ENCODE peak calls at places on chromosomes 16 and 17, in six cellular contexts. N is A549, A is IMR-90, X is H1, F is GM12878, R is K562. B is an unnamed sample.

GRCh38 chr17:6408271-6408670 is 26.6 kb downstream of the AIPL1 start:
- DNase-seq in N (no peak), A (no peak), X (no peak), F (no peak), R (no peak), B (no peak)

GRCh38 chr17:489758-490329 is 137.2 kb upstream of the RPH3AL start:
- DNase-seq in N (peak), A (peak), X (no peak), F (no peak), R (peak), B (no peak)

GRCh38 chr16:65413861-65414260 is 292.0 kb upstream of the CDH11 start:
- DNase-seq in N (no peak), A (peak), X (no peak), F (no peak), R (no peak), B (no peak)

GRCh38 chr17:41697122-41697962 is 8.7 kb downstream of the EIF1 start:
- DNase-seq in N (no peak), A (peak), X (no peak), F (no peak), R (no peak), B (no peak)

GRCh38 chr17:57477483-57478357 is 221.4 kb downstream of the MSI2 start:
- DNase-seq in N (no peak), A (no peak), X (no peak), F (no peak), R (no peak), B (no peak)

GRCh38 chr16:53945996-53946395 is 242.0 kb downstream of the FTO start:
- DNase-seq in N (peak), A (peak), X (no peak), F (no peak), R (peak), B (peak)

GRCh38 chr17:74569392-74570003 is 2.2 kb upstream of the CD300H start:
- DNase-seq in N (peak), A (peak), X (no peak), F (no peak), R (no peak), B (peak)

GRCh38 chr17:30344283-30345088 is 10.6 kb upstream of the TMIGD1 start:
- DNase-seq in N (no peak), A (peak), X (no peak), F (no peak), R (peak), B (no peak)

GRCh38 chr17:65604070-65604469 is 42.6 kb upstream of the AXIN2 start:
- DNase-seq in N (no peak), A (peak), X (no peak), F (no peak), R (no peak), B (no peak)

GRCh38 chr17:50151937-50152547 is 1.6 kb upstream of the PPP1R9B start:
- DNase-seq in N (peak), A (peak), X (no peak), F (no peak), R (peak), B (peak)

GRCh38 chr17:3916825-3917224 is 560 bp upstream of the P2RX1 start:
- DNase-seq in N (no peak), A (no peak), X (no peak), F (no peak), R (no peak), B (no peak)

GRCh38 chr17:12813680-12814079 is 24.4 kb downstream of the ARHGAP44 start:
- DNase-seq in N (no peak), A (no peak), X (no peak), F (no peak), R (no peak), B (no peak)

GRCh38 chr16:68235105-68235881 is 634 bp downstream of the ESRP2 start:
- DNase-seq in N (no peak), A (no peak), X (no peak), F (no peak), R (no peak), B (no peak)

GRCh38 chr16:1687427-1688316 is 9.6 kb downstream of the JPT2 start:
- DNase-seq in N (no peak), A (no peak), X (no peak), F (no peak), R (no peak), B (no peak)

GRCh38 chr16:68401871-68402747 is 46.2 kb downstream of the SMPD3 start:
- DNase-seq in N (no peak), A (peak), X (no peak), F (no peak), R (no peak), B (no peak)

GRCh38 chr17:82882715-82883446 is 43.1 kb upstream of the ZNF750 start:
- DNase-seq in N (no peak), A (no peak), X (no peak), F (no peak), R (no peak), B (no peak)

GRCh38 chr17:61444831-61445230 is 7.4 kb upstream of the TBX4 start:
- DNase-seq in N (peak), A (peak), X (no peak), F (no peak), R (no peak), B (no peak)

GRCh38 chr17:28514571-28515002 is 8.4 kb downstream of the FOXN1 start:
- DNase-seq in N (no peak), A (no peak), X (no peak), F (no peak), R (peak), B (no peak)

GRCh38 chr17:2054262-2054739 is 602 bp upstream of the HIC1 start:
- DNase-seq in N (no peak), A (peak), X (no peak), F (no peak), R (no peak), B (no peak)

GRCh38 chr17:65664296-65664695 is 102.8 kb upstream of the AXIN2 start:
- DNase-seq in N (no peak), A (peak), X (no peak), F (no peak), R (no peak), B (no peak)

GRCh38 chr16:77480671-77481315 is 46.0 kb upstream of the ADAMTS18 start:
- DNase-seq in N (no peak), A (no peak), X (no peak), F (no peak), R (no peak), B (no peak)

GRCh38 chr17:67245694-67246397 is 850 bp upstream of the HELZ start:
- DNase-seq in N (no peak), A (no peak), X (no peak), F (no peak), R (peak), B (no peak)

GRCh38 chr17:18261146-18261515 is 669 bp downstream of the MIEF2 start:
- DNase-seq in N (peak), A (peak), X (no peak), F (no peak), R (peak), B (no peak)

GRCh38 chr17:55580596-55581133 is 69.4 kb upstream of the SMIM36 start:
- DNase-seq in N (no peak), A (no peak), X (no peak), F (peak), R (no peak), B (no peak)

GRCh38 chr16:1310832-1311200 is 1.4 kb downstream of the UBE2I start:
- DNase-seq in N (no peak), A (no peak), X (no peak), F (no peak), R (no peak), B (no peak)

GRCh38 chr16:49923411-49923810 is 67.5 kb upstream of the ZNF423 start:
- DNase-seq in N (no peak), A (no peak), X (no peak), F (no peak), R (no peak), B (no peak)

GRCh38 chr17:44416558-44417289 is 27.3 kb upstream of the ITGA2B start:
- DNase-seq in N (no peak), A (no peak), X (no peak), F (no peak), R (no peak), B (no peak)

GRCh38 chr17:77543779-77544178 is 403.0 kb downstream of the SEC14L1 start:
- DNase-seq in N (no peak), A (no peak), X (no peak), F (no peak), R (no peak), B (no peak)

GRCh38 chr16:66486199-66486772 is 59.2 kb downstream of the BEAN1 start:
- DNase-seq in N (no peak), A (no peak), X (no peak), F (no peak), R (no peak), B (no peak)

GRCh38 chr17:69478916-69479315 is 64.4 kb downstream of the MAP2K6 start:
- DNase-seq in N (no peak), A (no peak), X (no peak), F (no peak), R (no peak), B (no peak)
- TF ChIP-seq CEBPB in N (no peak), A (no peak), X (no peak), F (no peak), R (no peak), B (no peak)

GRCh38 chr16:85987750-85988078 is 88.8 kb downstream of the IRF8 start:
- DNase-seq in N (peak), A (no peak), X (no peak), F (no peak), R (peak), B (no peak)

GRCh38 chr16:85986931-85987749 is 88.2 kb downstream of the IRF8 start:
- DNase-seq in N (no peak), A (no peak), X (no peak), F (no peak), R (no peak), B (no peak)

GRCh38 chr16:85989376-85989775 is 90.4 kb downstream of the IRF8 start:
- DNase-seq in N (no peak), A (no peak), X (no peak), F (no peak), R (no peak), B (no peak)

GRCh38 chr16:85988723-85989313 is 89.9 kb downstream of the IRF8 start:
- DNase-seq in N (no peak), A (no peak), X (no peak), F (peak), R (no peak), B (no peak)

GRCh38 chr16:85988306-85988705 is 89.3 kb downstream of the IRF8 start:
- DNase-seq in N (no peak), A (no peak), X (no peak), F (peak), R (no peak), B (no peak)
- TF ChIP-seq CEBPB in N (no peak), A (no peak), X (no peak), F (no peak), R (no peak), B (no peak)

GRCh38 chr16:84898447-84898846 is 78.7 kb downstream of the CRISPLD2 start:
- DNase-seq in N (no peak), A (peak), X (no peak), F (no peak), R (no peak), B (no peak)
- TF ChIP-seq CEBPB in N (no peak), A (no peak), X (no peak), F (no peak), R (no peak), B (no peak)

GRCh38 chr16:69890114-69890890 is 60.8 kb upstream of the CLEC18A start:
- DNase-seq in N (no peak), A (peak), X (no peak), F (no peak), R (no peak), B (no peak)
- TF ChIP-seq CEBPB in N (no peak), A (no peak), X (no peak), F (no peak), R (no peak), B (no peak)

GRCh38 chr16:30458561-30459394 is 13.1 kb upstream of the SEPHS2 start:
- DNase-seq in N (no peak), A (no peak), X (no peak), F (peak), R (no peak), B (no peak)
- TF ChIP-seq CEBPB in N (no peak), A (no peak), X (no peak), F (no peak), R (no peak), B (no peak)

B was measured in HCT116.